ENCODE peak calls at places on chromosomes 11 and 22, in five cellular contexts. One of them, this sample, is unnamed.

GRCh38 chr11:103608566-103608965 is 427.9 kb upstream of the DDI1 start:
- DNase-seq in K562: no peak
- DNase-seq in GM12892: no peak
- DNase-seq in H1: no peak
- DNase-seq in GM12878: no peak
- DNase-seq in this sample: no peak

GRCh38 chr22:42967933-42968332 is 47.0 kb downstream of the PACSIN2 start:
- DNase-seq in H1: no peak
- DNase-seq in GM12878: no peak
- DNase-seq in K562: peak
- DNase-seq in GM12892: no peak
- DNase-seq in this sample: no peak

GRCh38 chr11:113114452-113115027 is 153.3 kb downstream of the NCAM1 start:
- DNase-seq in H1: peak
- DNase-seq in GM12892: no peak
- DNase-seq in GM12878: no peak
- DNase-seq in K562: peak
- DNase-seq in this sample: no peak

GRCh38 chr22:20779813-20780148 is 5.9 kb downstream of the SERPIND1 start:
- DNase-seq in K562: no peak
- DNase-seq in GM12878: no peak
- DNase-seq in H1: no peak
- DNase-seq in GM12892: no peak
- DNase-seq in this sample: no peak

GRCh38 chr11:85725510-85726258 is 39.7 kb upstream of the CCDC89 start:
- DNase-seq in K562: no peak
- DNase-seq in GM12892: no peak
- DNase-seq in H1: no peak
- DNase-seq in GM12878: no peak
- DNase-seq in this sample: no peak

GRCh38 chr11:35259529-35259928 is 120.6 kb downstream of the CD44 start:
- DNase-seq in GM12878: no peak
- DNase-seq in K562: no peak
- DNase-seq in GM12892: no peak
- DNase-seq in H1: no peak
- DNase-seq in this sample: no peak

GRCh38 chr11:66043008-66043906 is 5.7 kb downstream of the GAL3ST3 start:
- DNase-seq in H1: no peak
- DNase-seq in GM12892: no peak
- DNase-seq in K562: no peak
- DNase-seq in GM12878: no peak
- DNase-seq in this sample: no peak

GRCh38 chr11:14232652-14233051 is 126.3 kb downstream of the RRAS2 start:
- DNase-seq in H1: no peak
- DNase-seq in GM12892: no peak
- DNase-seq in K562: peak
- DNase-seq in GM12878: no peak
- DNase-seq in this sample: no peak

GRCh38 chr11:35347921-35348331 is 71.4 kb downstream of the SLC1A2 start:
- DNase-seq in GM12878: no peak
- DNase-seq in GM12892: no peak
- DNase-seq in H1: no peak
- DNase-seq in K562: no peak
- DNase-seq in this sample: no peak

GRCh38 chr11:130891326-130891725 is 25.0 kb downstream of the SNX19 start:
- DNase-seq in K562: no peak
- DNase-seq in GM12892: no peak
- DNase-seq in GM12878: no peak
- DNase-seq in H1: no peak
- DNase-seq in this sample: no peak

GRCh38 chr11:91314521-91314920 is 910.1 kb upstream of the FAT3 start:
- DNase-seq in GM12892: no peak
- DNase-seq in GM12878: no peak
- DNase-seq in H1: no peak
- DNase-seq in K562: no peak
- DNase-seq in this sample: no peak

GRCh38 chr11:113991718-113992458 is 17.0 kb downstream of the HTR3A start:
- DNase-seq in K562: no peak
- DNase-seq in GM12878: no peak
- DNase-seq in GM12892: no peak
- DNase-seq in H1: no peak
- DNase-seq in this sample: no peak

GRCh38 chr22:19878461-19879247 is 24.0 kb upstream of the GNB1L start:
- DNase-seq in GM12878: no peak
- DNase-seq in GM12892: no peak
- DNase-seq in K562: no peak
- DNase-seq in H1: no peak
- DNase-seq in this sample: peak

GRCh38 chr22:24178502-24179440 is 2.5 kb upstream of the SUSD2 start:
- DNase-seq in K562: no peak
- DNase-seq in GM12892: no peak
- DNase-seq in H1: no peak
- DNase-seq in GM12878: no peak
- DNase-seq in this sample: no peak

GRCh38 chr11:122998727-122999370 is 17.2 kb upstream of the BSX start:
- DNase-seq in GM12892: no peak
- DNase-seq in GM12878: no peak
- DNase-seq in H1: no peak
- DNase-seq in K562: no peak
- DNase-seq in this sample: no peak

GRCh38 chr11:110613526-110613925 is 98.7 kb downstream of the ARHGAP20 start:
- DNase-seq in GM12892: no peak
- DNase-seq in GM12878: no peak
- DNase-seq in H1: no peak
- DNase-seq in K562: no peak
- DNase-seq in this sample: no peak

GRCh38 chr11:108131993-108132392 is 10.6 kb downstream of the ACAT1 start:
- DNase-seq in GM12892: no peak
- DNase-seq in K562: no peak
- DNase-seq in GM12878: no peak
- DNase-seq in H1: no peak
- DNase-seq in this sample: no peak

GRCh38 chr22:41636467-41636866 is 15.4 kb downstream of the XRCC6 start:
- DNase-seq in H1: no peak
- DNase-seq in GM12892: no peak
- DNase-seq in GM12878: no peak
- DNase-seq in K562: no peak
- DNase-seq in this sample: no peak

GRCh38 chr11:45997599-45997998 is 75.1 kb downstream of the LARGE2 start:
- DNase-seq in GM12892: no peak
- DNase-seq in H1: no peak
- DNase-seq in GM12878: no peak
- DNase-seq in K562: peak
- DNase-seq in this sample: no peak

GRCh38 chr11:46002146-46002545 is 79.7 kb downstream of the LARGE2 start:
- DNase-seq in H1: no peak
- DNase-seq in K562: no peak
- DNase-seq in GM12878: no peak
- DNase-seq in GM12892: no peak
- DNase-seq in this sample: no peak

GRCh38 chr11:46003647-46004046 is 81.2 kb downstream of the LARGE2 start:
- DNase-seq in K562: no peak
- DNase-seq in GM12892: no peak
- DNase-seq in H1: no peak
- DNase-seq in GM12878: no peak
- DNase-seq in this sample: no peak

GRCh38 chr11:46006418-46007070 is 84.1 kb downstream of the LARGE2 start:
- DNase-seq in GM12878: peak
- DNase-seq in K562: peak
- DNase-seq in GM12892: peak
- DNase-seq in H1: no peak
- DNase-seq in this sample: peak

GRCh38 chr11:46001427-46002049 is 79.1 kb downstream of the LARGE2 start:
- DNase-seq in GM12892: no peak
- DNase-seq in GM12878: no peak
- DNase-seq in H1: no peak
- DNase-seq in K562: no peak
- DNase-seq in this sample: no peak
- TF ChIP-seq TAF1 in GM12892: no peak
- TF ChIP-seq TAF1 in GM12878: no peak
- TF ChIP-seq TAF1 in H1: no peak
- TF ChIP-seq TAF1 in K562: no peak
- TF ChIP-seq TAF1 in this sample: no peak

GRCh38 chr11:72812968-72813739 is 1.1 kb upstream of the ATG16L2 start:
- DNase-seq in GM12892: no peak
- DNase-seq in GM12878: no peak
- DNase-seq in K562: peak
- DNase-seq in H1: no peak
- DNase-seq in this sample: no peak

GRCh38 chr11:72814831-72815618 is 814 bp downstream of the ATG16L2 start:
- DNase-seq in GM12892: no peak
- DNase-seq in H1: no peak
- DNase-seq in GM12878: no peak
- DNase-seq in K562: peak
- DNase-seq in this sample: no peak

GRCh38 chr11:72813740-72814138 is 472 bp upstream of the ATG16L2 start:
- DNase-seq in GM12892: peak
- DNase-seq in H1: no peak
- DNase-seq in K562: peak
- DNase-seq in GM12878: no peak
- DNase-seq in this sample: peak

GRCh38 chr11:72812604-72812967 is 1.6 kb upstream of the ATG16L2 start:
- DNase-seq in H1: no peak
- DNase-seq in K562: no peak
- DNase-seq in GM12878: no peak
- DNase-seq in GM12892: no peak
- DNase-seq in this sample: no peak

GRCh38 chr11:72814139-72814830 is at the start of gene ATG16L2:
- DNase-seq in GM12892: peak
- DNase-seq in K562: peak
- DNase-seq in H1: peak
- DNase-seq in GM12878: no peak
- DNase-seq in this sample: peak
- TF ChIP-seq POLR2A in GM12892: peak
- TF ChIP-seq POLR2A in K562: no peak
- TF ChIP-seq POLR2A in H1: peak
- TF ChIP-seq POLR2A in GM12878: peak
- TF ChIP-seq POLR2A in this sample: no peak

DNA sequence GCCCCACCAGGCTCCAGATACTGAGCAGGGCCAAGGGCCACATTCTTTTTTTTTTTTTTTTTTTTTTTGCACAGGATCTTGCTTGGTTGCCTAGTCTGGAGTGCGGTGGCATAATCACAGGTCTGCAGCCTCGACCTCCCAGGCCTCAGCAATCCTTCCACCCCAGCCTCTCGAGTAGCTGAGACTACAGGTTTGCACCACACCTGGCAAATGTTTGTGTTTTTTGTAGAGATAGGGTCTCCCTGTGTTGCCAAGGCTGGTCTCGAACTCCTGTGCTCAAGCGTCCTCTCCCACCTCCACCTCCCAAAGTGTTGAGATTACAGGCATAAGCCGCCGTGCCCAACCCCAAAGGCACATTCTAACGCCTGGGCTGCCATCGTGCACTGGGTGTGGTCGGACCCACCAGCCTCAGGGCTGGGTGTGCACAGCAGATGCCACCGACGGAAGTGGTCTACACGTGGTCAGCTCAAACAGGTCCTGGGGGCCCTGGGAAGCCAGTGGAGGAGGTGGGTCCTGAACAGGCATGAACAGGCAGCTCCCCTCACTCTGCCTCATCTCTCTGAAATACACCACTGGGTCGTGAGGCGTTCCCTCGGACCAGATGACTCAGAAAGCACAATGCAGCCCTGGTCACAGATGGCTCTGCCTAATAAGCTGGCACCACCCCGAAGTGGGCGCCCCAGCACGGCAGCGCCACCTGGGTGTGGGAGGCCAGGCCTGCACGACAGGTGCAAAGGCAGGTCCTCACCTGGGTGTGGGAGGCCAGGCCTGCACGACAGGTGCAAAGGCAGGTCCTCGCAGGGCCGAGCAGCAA is 5.1 kb upstream of the B4GALNT4 start:
- DNase-seq in GM12892: peak
- DNase-seq in K562: no peak
- DNase-seq in H1: peak
- DNase-seq in GM12878: no peak
- DNase-seq in this sample: peak
- TF ChIP-seq TAF1 in GM12892: no peak
- TF ChIP-seq TAF1 in K562: no peak
- TF ChIP-seq TAF1 in H1: peak
- TF ChIP-seq TAF1 in GM12878: no peak
- TF ChIP-seq TAF1 in this sample: no peak

GRCh38 chr22:50341977-50342650 is 1.0 kb upstream of the PPP6R2 start:
- DNase-seq in K562: peak
- DNase-seq in GM12892: peak
- DNase-seq in H1: peak
- DNase-seq in GM12878: no peak
- DNase-seq in this sample: peak

GRCh38 chr22:50340157-50340879 is 2.8 kb upstream of the PPP6R2 start:
- DNase-seq in K562: peak
- DNase-seq in GM12892: no peak
- DNase-seq in GM12878: no peak
- DNase-seq in H1: no peak
- DNase-seq in this sample: no peak

GRCh38 chr22:50343541-50343935 is 411 bp downstream of the PPP6R2 start:
- DNase-seq in H1: no peak
- DNase-seq in GM12878: no peak
- DNase-seq in GM12892: no peak
- DNase-seq in K562: no peak
- DNase-seq in this sample: no peak

GRCh38 chr22:50346415-50346945 is 3.4 kb downstream of the PPP6R2 start:
- DNase-seq in K562: no peak
- DNase-seq in GM12878: no peak
- DNase-seq in GM12892: no peak
- DNase-seq in H1: no peak
- DNase-seq in this sample: no peak

GRCh38 chr22:50342651-50343540 is at the start of gene PPP6R2:
- DNase-seq in GM12892: peak
- DNase-seq in H1: no peak
- DNase-seq in GM12878: no peak
- DNase-seq in K562: peak
- DNase-seq in this sample: peak
- TF ChIP-seq POLR2A in GM12892: peak
- TF ChIP-seq POLR2A in H1: peak
- TF ChIP-seq POLR2A in GM12878: peak
- TF ChIP-seq POLR2A in K562: peak
- TF ChIP-seq POLR2A in this sample: peak

GRCh38 chr11:27392278-27392677 is 29.3 kb upstream of the CCDC34 start:
- DNase-seq in GM12878: no peak
- DNase-seq in H1: no peak
- DNase-seq in K562: no peak
- DNase-seq in GM12892: no peak
- DNase-seq in this sample: no peak
- TF ChIP-seq TAF1 in GM12878: no peak
- TF ChIP-seq TAF1 in H1: no peak
- TF ChIP-seq TAF1 in K562: no peak
- TF ChIP-seq TAF1 in GM12892: no peak
- TF ChIP-seq TAF1 in this sample: no peak

GRCh38 chr11:3160252-3161031 is 4.7 kb downstream of the OSBPL5 start:
- DNase-seq in H1: peak
- DNase-seq in GM12878: no peak
- DNase-seq in K562: no peak
- DNase-seq in GM12892: no peak
- DNase-seq in this sample: no peak
- TF ChIP-seq POLR2A in H1: no peak
- TF ChIP-seq POLR2A in GM12878: no peak
- TF ChIP-seq POLR2A in K562: no peak
- TF ChIP-seq POLR2A in GM12892: no peak
- TF ChIP-seq POLR2A in this sample: no peak

GRCh38 chr22:30313527-30314385 is 13.0 kb downstream of the TBC1D10A start:
- DNase-seq in GM12892: no peak
- DNase-seq in K562: no peak
- DNase-seq in GM12878: no peak
- DNase-seq in H1: no peak
- DNase-seq in this sample: no peak
- TF ChIP-seq TAF1 in GM12892: no peak
- TF ChIP-seq TAF1 in K562: no peak
- TF ChIP-seq TAF1 in GM12878: no peak
- TF ChIP-seq TAF1 in H1: no peak
- TF ChIP-seq TAF1 in this sample: no peak